ENCODE peak calls at places on chromosomes 12 and 14, in five cellular contexts. Q, C, F, J and R are unnamed samples. For H3K36me3, the result is how much of the 10 kb centered on the place peaks cover.

GRCh38 chr12:71139153-71139735 is 18.6 kb downstream of the TSPAN8 start:
- DNase-seq in J (no peak), F (no peak), C (peak), Q (peak), R (no peak)

GRCh38 chr12:69055706-69056105 is 122.7 kb upstream of the CPM start:
- DNase-seq in C (no peak), Q (no peak), J (no peak), F (no peak), R (no peak)

GRCh38 chr14:32762886-32763285 is 175.8 kb upstream of the NPAS3 start:
- DNase-seq in C (no peak), Q (no peak), J (no peak), F (no peak), R (no peak)

GRCh38 chr14:69573841-69574265 is 818 bp downstream of the CCDC177 start:
- DNase-seq in Q (no peak), J (no peak), C (no peak), F (no peak), R (no peak)

GRCh38 chr14:23406244-23406643 is 1.8 kb downstream of the MYH6 start:
- DNase-seq in J (no peak), C (no peak), F (no peak), Q (no peak), R (no peak)

GRCh38 chr14:60226296-60226695 is 22.7 kb upstream of the PPM1A start:
- DNase-seq in J (no peak), C (no peak), Q (no peak), F (no peak), R (no peak)

GRCh38 chr14:105528197-105528858 is 1.9 kb downstream of the TMEM121 start:
- DNase-seq in C (peak), F (peak), J (peak), Q (peak), R (no peak)

GRCh38 chr12:26466709-26467108 is 271.3 kb downstream of the SSPN start:
- DNase-seq in Q (no peak), J (no peak), C (no peak), F (no peak), R (no peak)

GRCh38 chr12:122086641-122087285 is 8.2 kb downstream of the MLXIP start:
- DNase-seq in Q (no peak), J (no peak), F (no peak), C (no peak), R (no peak)

GRCh38 chr14:97851438-97851995 is 1054.3 kb downstream of the VRK1 start:
- DNase-seq in F (no peak), Q (no peak), J (no peak), C (no peak), R (no peak)

GRCh38 chr12:62259993-62260732 is at the start of gene USP15:
- DNase-seq in F (peak), J (peak), C (peak), Q (peak), R (peak)
- TF ChIP-seq POLR2A in F (peak), J (peak), C (peak), Q (peak), R (peak)

DNA sequence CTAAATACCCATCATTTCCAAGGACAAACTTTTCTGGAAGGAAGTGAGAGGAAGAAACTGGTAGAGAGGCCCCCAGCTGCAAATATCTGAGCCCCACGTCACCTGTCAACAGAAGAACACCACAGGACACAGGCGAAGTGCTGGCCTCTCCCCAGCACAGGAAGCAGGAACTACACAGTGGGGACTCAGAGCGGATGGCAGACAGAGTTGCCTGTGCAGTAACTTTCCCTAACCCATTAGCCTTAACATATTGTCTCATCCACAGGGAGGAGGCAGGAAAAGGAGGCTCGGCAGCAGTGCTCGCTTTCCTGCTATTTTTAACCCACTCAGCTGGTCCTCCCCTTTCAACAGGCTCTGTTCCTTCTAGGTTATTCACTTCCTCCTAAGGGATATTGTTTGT is 111.5 kb upstream of the TMPO start:
- DNase-seq in C (no peak), Q (no peak), J (no peak), F (no peak), R (no peak)
- TF ChIP-seq EP300 in C (no peak), Q (no peak), J (no peak), F (no peak), R (no peak)

GRCh38 chr12:113949321-113950305 is 16.5 kb downstream of the RBM19 start:
- DNase-seq in J (no peak), Q (no peak), F (no peak), C (no peak), R (no peak)
- H3K36me3 ChIP-seq in J (half or more), Q (under half), F (half or more), C (half or more), R (half or more)

GRCh38 chr12:112025808-112026375 is 12.7 kb downstream of the ERP29 start:
- DNase-seq in C (no peak), Q (no peak), F (no peak), J (no peak), R (no peak)

GRCh38 chr12:112023759-112024396 is 10.7 kb downstream of the ERP29 start:
- DNase-seq in C (no peak), Q (no peak), J (no peak), F (no peak), R (no peak)

GRCh38 chr12:112018571-112019237 is 5.5 kb downstream of the ERP29 start:
- DNase-seq in J (no peak), C (no peak), Q (no peak), F (no peak), R (no peak)

GRCh38 chr12:112020947-112021457 is 7.8 kb downstream of the ERP29 start:
- DNase-seq in Q (no peak), C (no peak), F (no peak), J (no peak), R (no peak)

GRCh38 chr12:112022241-112023016 is 9.2 kb downstream of the ERP29 start:
- DNase-seq in J (no peak), C (no peak), F (no peak), Q (no peak), R (no peak)
- TF ChIP-seq POLR2A in J (peak), C (peak), F (no peak), Q (no peak), R (no peak)

GRCh38 chr12:108633534-108634224 is at the start of gene SELPLG:
- DNase-seq in Q (peak), C (no peak), F (peak), J (no peak), R (no peak)

GRCh38 chr12:108635997-108636808 is 2.5 kb upstream of the SELPLG start:
- DNase-seq in Q (no peak), J (no peak), F (no peak), C (no peak), R (no peak)

GRCh38 chr12:108637222-108637621 is 3.5 kb upstream of the SELPLG start:
- DNase-seq in F (no peak), Q (no peak), C (no peak), J (no peak), R (no peak)

GRCh38 chr12:108634225-108634795 is 616 bp upstream of the SELPLG start:
- DNase-seq in C (no peak), F (no peak), Q (peak), J (peak), R (no peak)

GRCh38 chr12:108635201-108635996 is 1.7 kb upstream of the SELPLG start:
- DNase-seq in C (no peak), Q (peak), F (no peak), J (no peak), R (no peak)
- TF ChIP-seq EP300 in C (no peak), Q (no peak), F (no peak), J (no peak), R (no peak)

GRCh38 chr12:14785568-14785967 is 17.7 kb downstream of the WBP11 start:
- DNase-seq in Q (no peak), C (no peak), F (no peak), J (no peak), R (no peak)
- H3K36me3 ChIP-seq in Q (under half), C (under half), F (half or more), J (under half), R (half or more)